ENCODE peak calls at places on chromosome 1, in four cellular contexts. V is NB4, M is HTR-8/SVneo, K is nucleus accumbens. B is an unnamed sample.

GRCh38 chr1:62593825-62594394 is 3.4 kb upstream of the ANGPTL3 start:
- DNase-seq in V (no peak), M (no peak), K (no peak), B (no peak)

GRCh38 chr1:214505134-214505533 is 46.3 kb downstream of the PTPN14 start:
- DNase-seq in V (no peak), M (no peak), K (no peak), B (no peak)

GRCh38 chr1:67752306-67752705 is 67.3 kb downstream of the GADD45A start:
- DNase-seq in V (no peak), M (no peak), K (no peak), B (peak)

GRCh38 chr1:40944326-40944725 is 35.2 kb upstream of the CTPS1 start:
- DNase-seq in V (no peak), M (peak), K (no peak), B (peak)

GRCh38 chr1:51671527-51672325 is 54.8 kb downstream of the OSBPL9 start:
- DNase-seq in V (no peak), M (peak), K (no peak), B (no peak)

GRCh38 chr1:81398041-81398440 is 402.7 kb upstream of the ADGRL2 start:
- DNase-seq in V (no peak), M (no peak), K (no peak), B (no peak)

GRCh38 chr1:203351037-203351625 is at the start of gene FMOD:
- DNase-seq in V (peak), M (no peak), K (no peak), B (no peak)

GRCh38 chr1:94247146-94248094 is 10.0 kb upstream of the ARHGAP29 start:
- DNase-seq in V (peak), M (peak), K (no peak), B (peak)

GRCh38 chr1:17289756-17290155 is 18.2 kb upstream of the PADI4 start:
- DNase-seq in V (no peak), M (no peak), K (no peak), B (peak)

GRCh38 chr1:21852282-21853129 is 40.4 kb downstream of the LDLRAD2 start:
- DNase-seq in V (no peak), M (no peak), K (no peak), B (no peak)

B was measured in RWPE1.